ENCODE peak calls at places on chromosomes 12 and 14, in nine cellular contexts. J, L, G, U, W, T, C, F and Y are unnamed samples. For H3K27me3, the result is how much of the 10 kb centered on the place peaks cover.

GRCh38 chr14:100332797-100333196 is 9.7 kb downstream of the SLC25A47 start:
- DNase-seq in J (no peak), L (no peak), G (no peak), U (no peak), W (no peak), T (no peak), C (no peak), F (no peak), Y (no peak)

GRCh38 chr14:26394114-26394855 is 203.5 kb downstream of the NOVA1 start:
- DNase-seq in J (no peak), L (no peak), G (no peak), U (peak), W (no peak), T (peak), C (no peak), F (no peak), Y (peak)

GRCh38 chr12:49342914-49343731 is 3.6 kb upstream of the DNAJC22 start:
- DNase-seq in J (no peak), L (peak), G (no peak), U (no peak), W (no peak), T (no peak), C (no peak), F (peak), Y (no peak)

GRCh38 chr14:83712730-83713129 is 1817.2 kb upstream of the FLRT2 start:
- DNase-seq in J (no peak), L (no peak), G (no peak), U (no peak), W (no peak), T (no peak), C (no peak), F (no peak), Y (no peak)

GRCh38 chr12:101745481-101745880 is 6.2 kb upstream of the SYCP3 start:
- DNase-seq in J (no peak), L (no peak), G (no peak), U (no peak), W (no peak), T (no peak), C (no peak), F (no peak), Y (peak)

GRCh38 chr12:257521-258321 is 4.9 kb downstream of the SLC6A13 start:
- DNase-seq in J (no peak), L (no peak), G (no peak), U (no peak), W (no peak), T (no peak), C (no peak), F (peak), Y (no peak)

GRCh38 chr14:47422191-47422590 is 253.2 kb downstream of the MDGA2 start:
- DNase-seq in J (no peak), L (no peak), G (no peak), U (no peak), W (no peak), T (no peak), C (no peak), F (no peak), Y (no peak)

GRCh38 chr14:94505641-94506040 is 3.6 kb downstream of the SERPINA12 start:
- DNase-seq in J (no peak), L (no peak), G (no peak), U (no peak), W (no peak), T (no peak), C (no peak), F (no peak), Y (no peak)

GRCh38 chr14:94622653-94623421 is 10.6 kb downstream of the SERPINA3 start:
- DNase-seq in J (no peak), L (peak), G (no peak), U (peak), W (no peak), T (no peak), C (no peak), F (no peak), Y (no peak)

GRCh38 chr14:101929946-101930345 is 34.4 kb upstream of the DYNC1H1 start:
- DNase-seq in J (no peak), L (peak), G (no peak), U (no peak), W (no peak), T (no peak), C (no peak), F (no peak), Y (no peak)

GRCh38 chr12:92437452-92437851 is 265.3 kb upstream of the PLEKHG7 start:
- DNase-seq in J (no peak), L (no peak), G (no peak), U (no peak), W (no peak), T (no peak), C (no peak), F (no peak), Y (no peak)

GRCh38 chr14:24943024-24943423 is 106.9 kb downstream of the STXBP6 start:
- DNase-seq in J (no peak), L (peak), G (no peak), U (no peak), W (no peak), T (no peak), C (no peak), F (no peak), Y (no peak)

GRCh38 chr14:74935340-74935640 is 12.2 kb upstream of the RPS6KL1 start:
- DNase-seq in J (no peak), L (no peak), G (no peak), U (no peak), W (no peak), T (no peak), C (no peak), F (no peak), Y (no peak)

GRCh38 chr14:68172664-68173063 is 353.1 kb downstream of the RAD51B start:
- DNase-seq in J (no peak), L (no peak), G (no peak), U (peak), W (no peak), T (no peak), C (no peak), F (no peak), Y (peak)

GRCh38 chr12:15220961-15221885 is at the start of gene RERG:
- DNase-seq in J (no peak), L (peak), G (peak), U (peak), W (peak), T (peak), C (peak), F (peak), Y (peak)

GRCh38 chr12:49868952-49869815 is 26.3 kb upstream of the BCDIN3D start:
- DNase-seq in J (no peak), L (no peak), G (no peak), U (peak), W (peak), T (peak), C (peak), F (peak), Y (no peak)

GRCh38 chr12:75690556-75690955 is 179.1 kb upstream of the KRR1 start:
- DNase-seq in J (no peak), L (no peak), G (no peak), U (peak), W (no peak), T (peak), C (peak), F (no peak), Y (peak)

GRCh38 chr12:74689071-74689655 is 151.5 kb downstream of the ATXN7L3B start:
- DNase-seq in J (no peak), L (no peak), G (no peak), U (peak), W (no peak), T (peak), C (peak), F (no peak), Y (peak)

GRCh38 chr12:109779382-109779781 is 53.8 kb downstream of the TRPV4 start:
- DNase-seq in J (no peak), L (no peak), G (no peak), U (no peak), W (peak), T (peak), C (no peak), F (no peak), Y (peak)

GRCh38 chr12:6326316-6326959 is 15.4 kb downstream of the TNFRSF1A start:
- DNase-seq in J (no peak), L (peak), G (no peak), U (no peak), W (peak), T (peak), C (peak), F (peak), Y (no peak)

GRCh38 chr12:75933136-75933535 is 98.4 kb downstream of the PHLDA1 start:
- DNase-seq in J (no peak), L (no peak), G (no peak), U (peak), W (no peak), T (peak), C (peak), F (no peak), Y (peak)

GRCh38 chr12:131020326-131020725 is 66.6 kb downstream of the ADGRD1 start:
- DNase-seq in J (no peak), L (no peak), G (no peak), U (no peak), W (no peak), T (no peak), C (no peak), F (no peak), Y (no peak)
- H3K27me3 ChIP-seq in J (under half), L (under half), G (under half), U (under half), W (half or more), T (under half), C (under half), F (under half), Y (half or more)

DNA sequence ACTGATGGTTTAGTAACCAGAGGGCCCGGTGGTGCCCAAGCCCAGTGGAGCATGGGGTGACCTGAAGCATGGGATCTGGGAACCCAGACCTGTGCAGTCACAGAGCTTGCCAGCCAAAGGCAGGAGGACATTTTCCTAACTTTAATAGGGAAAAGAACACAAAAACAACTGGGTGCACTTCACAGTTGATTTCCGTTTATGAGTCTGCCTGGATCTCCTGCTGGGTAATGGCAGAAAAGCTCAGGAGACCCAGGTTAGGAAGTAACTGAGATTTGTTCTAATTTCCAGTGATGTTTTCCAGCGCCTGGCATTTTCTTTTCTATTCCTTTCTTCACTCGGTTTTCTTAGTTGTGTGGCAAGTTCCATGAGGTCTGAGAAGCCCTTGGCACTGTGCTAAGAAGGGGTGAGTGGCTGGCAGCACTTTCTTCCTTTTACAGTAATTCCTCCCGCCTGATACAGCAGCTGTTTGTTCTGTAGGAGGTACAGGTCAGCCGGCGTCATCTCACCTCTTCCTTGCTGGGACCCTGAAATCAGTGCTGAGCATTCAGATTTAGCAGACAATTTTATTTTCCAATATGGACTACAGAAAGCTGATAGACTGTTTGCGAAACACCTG is 5.1 kb downstream of the CACNA1C start:
- DNase-seq in J (no peak), L (no peak), G (no peak), U (no peak), W (no peak), T (no peak), C (no peak), F (no peak), Y (no peak)
- H3K27me3 ChIP-seq in J (under half), L (under half), G (under half), U (under half), W (under half), T (half or more), C (half or more), F (under half), Y (half or more)

GRCh38 chr12:51825216-51825615 is 23.3 kb downstream of the FIGNL2 start:
- DNase-seq in J (no peak), L (no peak), G (no peak), U (no peak), W (no peak), T (no peak), C (no peak), F (no peak), Y (no peak)

GRCh38 chr12:51822956-51823355 is 25.6 kb downstream of the FIGNL2 start:
- DNase-seq in J (no peak), L (no peak), G (no peak), U (no peak), W (no peak), T (no peak), C (no peak), F (no peak), Y (no peak)

GRCh38 chr12:51821423-51822260 is 26.9 kb downstream of the FIGNL2 start:
- DNase-seq in J (no peak), L (no peak), G (peak), U (no peak), W (no peak), T (no peak), C (no peak), F (no peak), Y (no peak)

GRCh38 chr12:51822261-51822616 is 26.3 kb downstream of the FIGNL2 start:
- DNase-seq in J (no peak), L (no peak), G (no peak), U (no peak), W (no peak), T (no peak), C (no peak), F (no peak), Y (no peak)

GRCh38 chr12:51823875-51824565 is 24.5 kb downstream of the FIGNL2 start:
- DNase-seq in J (no peak), L (no peak), G (no peak), U (peak), W (no peak), T (peak), C (peak), F (peak), Y (peak)
- H3K27me3 ChIP-seq in J (under half), L (under half), G (under half), U (under half), W (half or more), T (under half), C (under half), F (under half), Y (under half)

GRCh38 chr12:57620245-57620935 is 9.2 kb downstream of the ARHGEF25 start:
- DNase-seq in J (no peak), L (no peak), G (no peak), U (no peak), W (no peak), T (no peak), C (no peak), F (no peak), Y (no peak)
- H3K27me3 ChIP-seq in J (half or more), L (half or more), G (half or more), U (half or more), W (under half), T (half or more), C (under half), F (under half), Y (under half)

GRCh38 chr14:23364164-23364571 is 804 bp downstream of the EFS start:
- DNase-seq in J (no peak), L (peak), G (no peak), U (peak), W (peak), T (peak), C (no peak), F (peak), Y (no peak)

GRCh38 chr14:23370221-23370620 is 2.4 kb upstream of the IL25 start:
- DNase-seq in J (no peak), L (no peak), G (no peak), U (no peak), W (no peak), T (no peak), C (no peak), F (no peak), Y (no peak)

GRCh38 chr14:23365353-23366162 is 586 bp upstream of the EFS start:
- DNase-seq in J (no peak), L (peak), G (no peak), U (peak), W (peak), T (peak), C (no peak), F (no peak), Y (peak)

GRCh38 chr14:23364604-23365352 is at the start of gene EFS:
- DNase-seq in J (no peak), L (peak), G (no peak), U (peak), W (no peak), T (peak), C (no peak), F (peak), Y (no peak)

GRCh38 chr14:23366163-23366921 is 1.4 kb upstream of the EFS start:
- DNase-seq in J (no peak), L (peak), G (no peak), U (peak), W (peak), T (peak), C (no peak), F (peak), Y (no peak)
- H3K27me3 ChIP-seq in J (under half), L (under half), G (under half), U (under half), W (under half), T (under half), C (under half), F (under half), Y (under half)

GRCh38 chr12:27334052-27334720 is 1.6 kb downstream of the BMAL2 start:
- DNase-seq in J (no peak), L (no peak), G (no peak), U (no peak), W (no peak), T (no peak), C (no peak), F (no peak), Y (peak)

GRCh38 chr12:27337376-27337775 is 4.7 kb downstream of the BMAL2 start:
- DNase-seq in J (no peak), L (no peak), G (no peak), U (no peak), W (no peak), T (no peak), C (no peak), F (peak), Y (no peak)

GRCh38 chr12:27336254-27336653 is 3.6 kb downstream of the BMAL2 start:
- DNase-seq in J (no peak), L (no peak), G (no peak), U (no peak), W (no peak), T (no peak), C (no peak), F (no peak), Y (peak)

GRCh38 chr12:27334721-27335082 is 2.1 kb downstream of the BMAL2 start:
- DNase-seq in J (no peak), L (no peak), G (no peak), U (no peak), W (no peak), T (no peak), C (no peak), F (no peak), Y (peak)

DNA sequence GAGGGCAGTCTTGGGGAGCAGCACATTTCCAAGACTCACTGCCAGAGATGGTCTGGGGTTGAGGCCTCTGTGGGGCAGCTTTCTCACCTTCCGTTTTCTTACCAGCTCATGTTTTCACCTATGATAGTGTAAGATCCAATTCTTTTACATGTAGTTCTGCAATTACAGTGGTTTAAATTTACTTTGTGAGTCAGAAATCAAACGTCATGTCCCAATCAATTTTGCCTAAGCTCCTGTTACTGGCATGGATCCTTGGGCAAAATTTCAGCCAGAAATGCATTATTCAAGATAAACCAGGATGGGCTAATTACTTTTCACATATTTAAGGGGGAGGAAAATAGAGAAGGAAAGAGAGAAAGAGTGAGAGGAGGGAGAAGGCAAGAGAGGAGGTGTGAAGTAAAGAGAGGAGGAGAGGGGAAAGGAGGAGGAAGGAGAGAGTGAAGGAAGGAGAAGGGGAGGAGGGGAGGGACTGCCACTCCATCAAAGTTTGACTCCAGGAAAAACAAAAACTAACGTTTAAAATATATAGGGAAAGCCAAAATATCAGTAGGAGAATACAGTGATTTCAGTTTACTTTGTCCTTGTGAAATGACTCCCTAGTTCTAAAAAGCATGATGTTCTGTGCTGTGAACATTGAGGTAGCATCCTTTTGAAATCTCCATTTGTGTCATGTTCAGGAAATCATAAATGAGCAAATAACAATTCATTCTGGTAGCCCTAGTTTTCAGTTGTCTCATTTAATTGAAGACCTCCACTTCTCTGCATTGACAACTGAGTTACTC is 2.9 kb downstream of the BMAL2 start:
- DNase-seq in J (no peak), L (no peak), G (no peak), U (peak), W (no peak), T (no peak), C (no peak), F (no peak), Y (peak)
- H3K27me3 ChIP-seq in J (under half), L (under half), G (under half), U (under half), W (under half), T (under half), C (under half), F (under half), Y (under half)

DNA sequence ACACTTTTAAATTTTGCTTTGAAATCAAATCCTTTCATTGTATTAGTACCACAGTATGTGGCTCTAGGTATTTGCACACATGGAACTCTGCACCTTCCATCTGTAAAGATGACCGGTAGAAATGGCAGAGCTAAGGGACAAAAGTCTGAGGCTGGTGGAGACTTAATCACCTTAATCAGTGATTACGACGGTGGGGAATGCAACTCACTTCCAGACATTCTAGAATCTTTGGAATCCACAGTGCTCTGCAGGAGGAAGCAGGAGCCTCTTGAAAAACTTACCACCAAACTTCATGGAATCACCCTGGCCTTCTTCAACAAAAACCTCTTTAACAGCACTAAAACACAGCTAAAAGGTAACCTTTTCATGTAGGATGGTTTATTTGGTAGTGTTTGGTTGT is 3.9 kb upstream of the DACT1 start:
- DNase-seq in J (no peak), L (no peak), G (no peak), U (peak), W (no peak), T (peak), C (no peak), F (no peak), Y (no peak)
- H3K27me3 ChIP-seq in J (under half), L (under half), G (under half), U (under half), W (under half), T (under half), C (under half), F (under half), Y (half or more)

GRCh38 chr14:89372156-89372555 is 44.9 kb downstream of the FOXN3 start:
- DNase-seq in J (no peak), L (no peak), G (no peak), U (peak), W (no peak), T (no peak), C (no peak), F (no peak), Y (no peak)
- H3K27me3 ChIP-seq in J (under half), L (under half), G (under half), U (under half), W (under half), T (under half), C (under half), F (under half), Y (under half)